ENCODE peak calls at places on chromosomes 6 and 20, in five cellular contexts. V, J, E, Z and F are unnamed samples.

GRCh38 chr6:15522856-15523529 is 139.8 kb downstream of the DTNBP1 start:
- DNase-seq in V (no peak), J (no peak), E (no peak), Z (no peak), F (no peak)

GRCh38 chr20:62838511-62838910 is 21.7 kb downstream of the COL9A3 start:
- DNase-seq in V (no peak), J (no peak), E (peak; percentile 61), Z (no peak), F (no peak)

GRCh38 chr6:41685641-41686380 is 47.5 kb downstream of the MDFI start:
- DNase-seq in V (no peak), J (no peak), E (no peak), Z (no peak), F (no peak)

GRCh38 chr20:30485331-30486102 is 771.9 kb upstream of the DEFB115 start:
- DNase-seq in V (no peak), J (no peak), E (no peak), Z (no peak), F (no peak)

GRCh38 chr20:3797592-3798404 is 1.7 kb downstream of the CDC25B start:
- DNase-seq in V (peak; percentile 36), J (no peak), E (no peak), Z (no peak), F (peak; percentile 68)

GRCh38 chr20:47487175-47487917 is 14.3 kb upstream of the NCOA3 start:
- DNase-seq in V (peak; percentile 34), J (no peak), E (peak; percentile 83), Z (no peak), F (peak; percentile 84)

GRCh38 chr6:23106951-23107350 is 537.6 kb downstream of the HDGFL1 start:
- DNase-seq in V (peak; percentile 90), J (no peak), E (no peak), Z (no peak), F (no peak)

GRCh38 chr6:1585669-1586049 is 24.1 kb upstream of the FOXC1 start:
- DNase-seq in V (no peak), J (no peak), E (no peak), Z (no peak), F (no peak)

GRCh38 chr20:18416478-18416877 is 50.4 kb downstream of the DZANK1 start:
- DNase-seq in V (no peak), J (no peak), E (no peak), Z (no peak), F (no peak)

GRCh38 chr6:28167068-28167467 is 25.4 kb downstream of the ZKSCAN8 start:
- DNase-seq in V (peak; percentile 94), J (no peak), E (no peak), Z (no peak), F (no peak)

GRCh38 chr6:152096863-152097496 is 289.5 kb downstream of the ESR1 start:
- DNase-seq in V (peak; percentile 86), J (no peak), E (no peak), Z (no peak), F (no peak)

GRCh38 chr6:110681543-110682459 is 133.5 kb downstream of the CDK19 start:
- DNase-seq in V (no peak), J (no peak), E (no peak), Z (no peak), F (no peak)

GRCh38 chr20:5364136-5364821 is 47.5 kb upstream of the PROKR2 start:
- DNase-seq in V (no peak), J (no peak), E (no peak), Z (no peak), F (no peak)

GRCh38 chr6:73248192-73248898 is 14.7 kb downstream of the KHDC1 start:
- DNase-seq in V (no peak), J (no peak), E (no peak), Z (no peak), F (no peak)

GRCh38 chr6:149079911-149080501 is 237.5 kb upstream of the TAB2 start:
- DNase-seq in V (peak; percentile 72), J (no peak), E (no peak), Z (no peak), F (no peak)

GRCh38 chr6:52217761-52218160 is 26.5 kb downstream of the IL17F start:
- DNase-seq in V (no peak), J (no peak), E (no peak), Z (no peak), F (no peak)

GRCh38 chr6:5390177-5390576 is 128.9 kb downstream of the FARS2 start:
- DNase-seq in V (no peak), J (no peak), E (no peak), Z (no peak), F (no peak)

GRCh38 chr6:125789167-125789566 is 1.6 kb upstream of the NCOA7 start:
- DNase-seq in V (no peak), J (no peak), E (no peak), Z (no peak), F (no peak)

GRCh38 chr6:125918230-125918629 is 38.3 kb upstream of the HINT3 start:
- DNase-seq in V (no peak), J (no peak), E (no peak), Z (no peak), F (no peak)

GRCh38 chr6:12083763-12084162 is 71.7 kb downstream of the HIVEP1 start:
- DNase-seq in V (peak; percentile 34), J (no peak), E (no peak), Z (no peak), F (no peak)

GRCh38 chr6:37942606-37943376 is 123.3 kb downstream of the ZFAND3 start:
- DNase-seq in V (no peak), J (no peak), E (no peak), Z (no peak), F (no peak)

GRCh38 chr6:9360881-9361280 is 925.5 kb upstream of the SLC35B3 start:
- DNase-seq in V (peak; percentile 7), J (no peak), E (no peak), Z (no peak), F (no peak)

GRCh38 chr6:88748141-88748540 is 215.3 kb downstream of the RNGTT start:
- DNase-seq in V (no peak), J (no peak), E (no peak), Z (no peak), F (no peak)

GRCh38 chr20:41617059-41617921 is 887 bp downstream of the CHD6 start:
- DNase-seq in V (peak; percentile 32), J (no peak), E (peak; percentile 68), Z (peak; percentile 15), F (peak; percentile 53)

GRCh38 chr6:154638369-154638768 is 94.8 kb upstream of the SCAF8 start:
- DNase-seq in V (peak; percentile 85), J (no peak), E (no peak), Z (no peak), F (no peak)

GRCh38 chr6:122401104-122401503 is 1.7 kb downstream of the HSF2 start:
- DNase-seq in V (no peak), J (no peak), E (no peak), Z (no peak), F (no peak)

GRCh38 chr6:39707962-39708683 is 17.1 kb downstream of the KIF6 start:
- DNase-seq in V (peak; percentile 30), J (no peak), E (no peak), Z (no peak), F (no peak)

GRCh38 chr20:43710370-43711044 is 16.3 kb downstream of the GTSF1L start:
- DNase-seq in V (no peak), J (no peak), E (peak; percentile 37), Z (no peak), F (no peak)

GRCh38 chr20:38196592-38196991 is 31.5 kb upstream of the TGM2 start:
- DNase-seq in V (no peak), J (no peak), E (no peak), Z (no peak), F (no peak)

DNA sequence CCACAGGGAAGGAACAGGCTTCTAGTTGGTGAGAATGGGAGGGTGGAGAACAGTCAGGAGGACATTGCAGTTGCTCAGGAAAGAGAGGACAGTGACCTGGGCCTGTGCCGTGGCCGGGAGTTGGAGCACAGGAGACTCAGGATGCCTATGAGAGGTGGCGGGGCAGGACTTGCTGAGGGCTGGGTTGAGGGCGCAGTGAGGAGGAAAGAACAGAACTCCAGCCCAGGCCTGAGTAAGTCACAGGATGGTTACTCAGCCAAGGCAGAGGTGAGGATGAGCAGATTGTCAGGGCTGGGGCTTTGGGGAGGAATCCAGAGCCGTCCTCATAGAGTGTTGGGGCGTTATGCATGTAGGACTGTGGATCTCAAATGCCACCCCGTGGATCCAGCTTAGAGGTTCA is 21.2 kb downstream of the CST4 start:
- DNase-seq in V (no peak), J (no peak), E (no peak), Z (no peak), F (no peak)
- TF ChIP-seq CTCF in V (no peak), J (no peak), E (no peak), Z (no peak), F (no peak)

GRCh38 chr20:58819921-58820320 is 30.8 kb downstream of the GNAS-AS1 start:
- DNase-seq in V (no peak), J (no peak), E (no peak), Z (no peak), F (no peak)

GRCh38 chr20:58822175-58822574 is 28.5 kb downstream of the GNAS-AS1 start:
- DNase-seq in V (no peak), J (no peak), E (no peak), Z (no peak), F (no peak)

GRCh38 chr20:58825450-58825849 is 25.3 kb downstream of the GNAS-AS1 start:
- DNase-seq in V (no peak), J (no peak), E (no peak), Z (no peak), F (no peak)

GRCh38 chr20:58824843-58825242 is 25.9 kb downstream of the GNAS-AS1 start:
- DNase-seq in V (no peak), J (no peak), E (no peak), Z (no peak), F (no peak)

GRCh38 chr20:58822748-58823730 is 27.7 kb downstream of the GNAS-AS1 start:
- DNase-seq in V (no peak), J (no peak), E (no peak), Z (no peak), F (no peak)
- TF ChIP-seq CTCF in V (no peak), J (no peak), E (no peak), Z (no peak), F (no peak)

DNA sequence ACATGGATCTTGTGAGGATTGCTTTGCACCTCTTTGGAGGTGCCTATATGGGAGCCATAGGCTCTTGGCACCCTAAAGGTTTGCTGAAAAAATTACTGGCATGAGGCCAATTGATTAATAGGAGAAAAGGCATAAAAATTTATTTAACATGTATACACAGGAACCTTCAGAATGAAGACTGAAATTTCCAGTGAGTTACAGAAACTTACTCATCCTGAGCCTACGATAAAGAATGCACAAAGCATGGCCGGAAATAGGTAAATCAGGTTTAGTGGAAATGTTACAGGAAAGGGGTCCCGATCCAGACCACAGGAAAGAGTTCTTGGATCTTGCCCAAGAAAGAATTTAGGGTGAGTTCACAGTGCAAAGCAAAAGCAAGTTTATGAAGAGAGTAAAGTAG is 625.3 kb downstream of the MMUT start:
- DNase-seq in V (no peak), J (no peak), E (no peak), Z (no peak), F (no peak)
- TF ChIP-seq CTCF in V (no peak), J (no peak), E (no peak), Z (no peak), F (no peak)

GRCh38 chr6:14382381-14383236 is 265.0 kb downstream of the CD83 start:
- DNase-seq in V (no peak), J (no peak), E (no peak), Z (no peak), F (peak; percentile 19)

GRCh38 chr6:14375940-14376339 is 258.4 kb downstream of the CD83 start:
- DNase-seq in V (no peak), J (no peak), E (no peak), Z (no peak), F (no peak)

GRCh38 chr6:14381225-14381887 is 263.8 kb downstream of the CD83 start:
- DNase-seq in V (no peak), J (no peak), E (no peak), Z (no peak), F (no peak)

GRCh38 chr6:14380421-14380820 is 262.8 kb downstream of the CD83 start:
- DNase-seq in V (peak; percentile 3), J (no peak), E (no peak), Z (no peak), F (no peak)

GRCh38 chr6:14379568-14379967 is 262.0 kb downstream of the CD83 start:
- DNase-seq in V (no peak), J (no peak), E (no peak), Z (no peak), F (no peak)
- TF ChIP-seq CTCF in V (no peak), J (no peak), E (no peak), Z (no peak), F (no peak)